ENCODE peak calls at places on chromosome 2, in nine cellular contexts. One of them, this sample, is unnamed.

GRCh38 chr2:121377676-121378075 is 92.7 kb upstream of the TFCP2L1 start:
- DNase-seq in lower lobe of right lung: no peak
- DNase-seq in breast epithelium: no peak
- DNase-seq in AG04450: no peak
- DNase-seq in gastrocnemius medialis: no peak
- DNase-seq in ovary: no peak
- DNase-seq in IMR-90: no peak
- DNase-seq in A549: no peak
- DNase-seq in cardiac muscle cell: no peak
- DNase-seq in this sample: no peak

GRCh38 chr2:46297546-46298271 is 502 bp downstream of the EPAS1 start:
- DNase-seq in gastrocnemius medialis: peak; percentile 68
- DNase-seq in cardiac muscle cell: peak; percentile 28
- DNase-seq in A549: peak; percentile 74
- DNase-seq in breast epithelium: peak; percentile 86
- DNase-seq in lower lobe of right lung: peak; percentile 91
- DNase-seq in AG04450: no peak
- DNase-seq in IMR-90: no peak
- DNase-seq in ovary: peak; percentile 60
- DNase-seq in this sample: no peak

GRCh38 chr2:168350380-168350779 is 103.0 kb upstream of the STK39 start:
- DNase-seq in ovary: no peak
- DNase-seq in lower lobe of right lung: no peak
- DNase-seq in A549: no peak
- DNase-seq in breast epithelium: no peak
- DNase-seq in IMR-90: no peak
- DNase-seq in cardiac muscle cell: no peak
- DNase-seq in gastrocnemius medialis: no peak
- DNase-seq in AG04450: no peak
- DNase-seq in this sample: no peak

GRCh38 chr2:51368250-51368649 is 336.3 kb upstream of the NRXN1 start:
- DNase-seq in IMR-90: no peak
- DNase-seq in A549: no peak
- DNase-seq in breast epithelium: no peak
- DNase-seq in gastrocnemius medialis: no peak
- DNase-seq in lower lobe of right lung: no peak
- DNase-seq in cardiac muscle cell: no peak
- DNase-seq in AG04450: no peak
- DNase-seq in ovary: no peak
- DNase-seq in this sample: no peak

GRCh38 chr2:102028470-102028869 is 36.7 kb downstream of the IL1R2 start:
- DNase-seq in breast epithelium: no peak
- DNase-seq in lower lobe of right lung: no peak
- DNase-seq in cardiac muscle cell: no peak
- DNase-seq in IMR-90: no peak
- DNase-seq in gastrocnemius medialis: no peak
- DNase-seq in AG04450: no peak
- DNase-seq in ovary: no peak
- DNase-seq in A549: no peak
- DNase-seq in this sample: no peak

GRCh38 chr2:231717281-231718180 is 9.2 kb downstream of the PTMA start:
- DNase-seq in AG04450: no peak
- DNase-seq in IMR-90: peak; percentile 76
- DNase-seq in ovary: no peak
- DNase-seq in A549: peak; percentile 75
- DNase-seq in breast epithelium: no peak
- DNase-seq in cardiac muscle cell: no peak
- DNase-seq in lower lobe of right lung: peak; percentile 80
- DNase-seq in gastrocnemius medialis: no peak
- DNase-seq in this sample: peak; percentile 82

GRCh38 chr2:48383055-48383454 is 146.9 kb upstream of the STON1 start:
- DNase-seq in A549: no peak
- DNase-seq in breast epithelium: no peak
- DNase-seq in AG04450: no peak
- DNase-seq in lower lobe of right lung: no peak
- DNase-seq in ovary: no peak
- DNase-seq in cardiac muscle cell: no peak
- DNase-seq in IMR-90: no peak
- DNase-seq in gastrocnemius medialis: no peak
- DNase-seq in this sample: no peak

GRCh38 chr2:134774786-134775641 is 56.2 kb upstream of the TMEM163 start:
- DNase-seq in breast epithelium: no peak
- DNase-seq in cardiac muscle cell: no peak
- DNase-seq in lower lobe of right lung: no peak
- DNase-seq in A549: no peak
- DNase-seq in IMR-90: no peak
- DNase-seq in AG04450: no peak
- DNase-seq in ovary: no peak
- DNase-seq in gastrocnemius medialis: no peak
- DNase-seq in this sample: no peak

GRCh38 chr2:204495381-204495780 is 49.9 kb upstream of the PARD3B start:
- DNase-seq in gastrocnemius medialis: no peak
- DNase-seq in IMR-90: no peak
- DNase-seq in cardiac muscle cell: no peak
- DNase-seq in A549: no peak
- DNase-seq in breast epithelium: no peak
- DNase-seq in AG04450: no peak
- DNase-seq in ovary: no peak
- DNase-seq in lower lobe of right lung: no peak
- DNase-seq in this sample: no peak

GRCh38 chr2:222982010-222982908 is 69.7 kb upstream of the KCNE4 start:
- DNase-seq in cardiac muscle cell: peak; percentile 55
- DNase-seq in AG04450: peak; percentile 47
- DNase-seq in IMR-90: peak; percentile 89
- DNase-seq in ovary: peak; percentile 17
- DNase-seq in A549: peak; percentile 84
- DNase-seq in breast epithelium: no peak
- DNase-seq in lower lobe of right lung: no peak
- DNase-seq in gastrocnemius medialis: peak; percentile 48
- DNase-seq in this sample: no peak

GRCh38 chr2:79619976-79620375 is 107.1 kb downstream of the CTNNA2 start:
- DNase-seq in A549: no peak
- DNase-seq in AG04450: no peak
- DNase-seq in gastrocnemius medialis: no peak
- DNase-seq in breast epithelium: no peak
- DNase-seq in lower lobe of right lung: no peak
- DNase-seq in ovary: no peak
- DNase-seq in cardiac muscle cell: no peak
- DNase-seq in IMR-90: no peak
- DNase-seq in this sample: no peak

GRCh38 chr2:177772529-177772928 is 300.0 kb downstream of the PDE11A start:
- DNase-seq in AG04450: no peak
- DNase-seq in cardiac muscle cell: peak; percentile 48
- DNase-seq in ovary: no peak
- DNase-seq in lower lobe of right lung: no peak
- DNase-seq in gastrocnemius medialis: no peak
- DNase-seq in breast epithelium: no peak
- DNase-seq in A549: peak; percentile 30
- DNase-seq in IMR-90: peak; percentile 30
- DNase-seq in this sample: peak; percentile 7

GRCh38 chr2:191013617-191013875 is 425 bp downstream of the STAT1 start:
- DNase-seq in gastrocnemius medialis: no peak
- DNase-seq in IMR-90: no peak
- DNase-seq in ovary: no peak
- DNase-seq in A549: no peak
- DNase-seq in lower lobe of right lung: no peak
- DNase-seq in breast epithelium: no peak
- DNase-seq in cardiac muscle cell: no peak
- DNase-seq in AG04450: no peak
- DNase-seq in this sample: no peak

GRCh38 chr2:26631815-26632214 is 9.4 kb downstream of the CIB4 start:
- DNase-seq in ovary: no peak
- DNase-seq in cardiac muscle cell: no peak
- DNase-seq in gastrocnemius medialis: no peak
- DNase-seq in lower lobe of right lung: peak; percentile 24
- DNase-seq in A549: no peak
- DNase-seq in breast epithelium: no peak
- DNase-seq in AG04450: no peak
- DNase-seq in IMR-90: no peak
- DNase-seq in this sample: no peak

GRCh38 chr2:212421571-212422334 is 116.8 kb downstream of the ERBB4 start:
- DNase-seq in gastrocnemius medialis: no peak
- DNase-seq in ovary: no peak
- DNase-seq in AG04450: no peak
- DNase-seq in A549: no peak
- DNase-seq in cardiac muscle cell: no peak
- DNase-seq in lower lobe of right lung: no peak
- DNase-seq in breast epithelium: no peak
- DNase-seq in IMR-90: peak; percentile 1
- DNase-seq in this sample: no peak

GRCh38 chr2:237923507-237924163 is 43.2 kb upstream of the UBE2F start:
- DNase-seq in lower lobe of right lung: peak; percentile 86
- DNase-seq in ovary: peak; percentile 80
- DNase-seq in IMR-90: peak; percentile 35
- DNase-seq in cardiac muscle cell: peak; percentile 81
- DNase-seq in AG04450: peak; percentile 23
- DNase-seq in breast epithelium: peak; percentile 27
- DNase-seq in A549: peak; percentile 66
- DNase-seq in gastrocnemius medialis: peak; percentile 71
- DNase-seq in this sample: no peak
- H3K4me3 ChIP-seq in lower lobe of right lung: peak overlapping the region; percentile 40
- H3K4me3 ChIP-seq in ovary: peak overlapping the region; percentile 14
- H3K4me3 ChIP-seq in IMR-90: no peak overlapping the region
- H3K4me3 ChIP-seq in cardiac muscle cell: no peak overlapping the region
- H3K4me3 ChIP-seq in AG04450: no peak overlapping the region
- H3K4me3 ChIP-seq in breast epithelium: peak overlapping the region; percentile 18
- H3K4me3 ChIP-seq in A549: peak overlapping the region; percentile 5
- H3K4me3 ChIP-seq in gastrocnemius medialis: peak overlapping the region; percentile 54
- H3K4me3 ChIP-seq in this sample: no peak overlapping the region

GRCh38 chr2:98172150-98172765 is 85.3 kb downstream of the VWA3B start:
- DNase-seq in cardiac muscle cell: no peak
- DNase-seq in A549: no peak
- DNase-seq in gastrocnemius medialis: peak; percentile 70
- DNase-seq in ovary: no peak
- DNase-seq in IMR-90: no peak
- DNase-seq in AG04450: no peak
- DNase-seq in lower lobe of right lung: no peak
- DNase-seq in breast epithelium: no peak
- DNase-seq in this sample: no peak

GRCh38 chr2:98170076-98170475 is 83.1 kb downstream of the VWA3B start:
- DNase-seq in lower lobe of right lung: no peak
- DNase-seq in breast epithelium: no peak
- DNase-seq in gastrocnemius medialis: no peak
- DNase-seq in IMR-90: no peak
- DNase-seq in ovary: no peak
- DNase-seq in AG04450: no peak
- DNase-seq in cardiac muscle cell: no peak
- DNase-seq in A549: no peak
- DNase-seq in this sample: no peak

GRCh38 chr2:98172951-98173350 is 86.0 kb downstream of the VWA3B start:
- DNase-seq in A549: no peak
- DNase-seq in cardiac muscle cell: no peak
- DNase-seq in breast epithelium: no peak
- DNase-seq in IMR-90: no peak
- DNase-seq in gastrocnemius medialis: no peak
- DNase-seq in AG04450: no peak
- DNase-seq in lower lobe of right lung: no peak
- DNase-seq in ovary: no peak
- DNase-seq in this sample: no peak

GRCh38 chr2:98180456-98180855 is 93.5 kb downstream of the VWA3B start:
- DNase-seq in A549: no peak
- DNase-seq in AG04450: no peak
- DNase-seq in breast epithelium: no peak
- DNase-seq in cardiac muscle cell: no peak
- DNase-seq in lower lobe of right lung: no peak
- DNase-seq in ovary: no peak
- DNase-seq in gastrocnemius medialis: no peak
- DNase-seq in IMR-90: no peak
- DNase-seq in this sample: no peak

GRCh38 chr2:98175811-98176210 is 88.8 kb downstream of the VWA3B start:
- DNase-seq in ovary: no peak
- DNase-seq in IMR-90: no peak
- DNase-seq in gastrocnemius medialis: peak; percentile 29
- DNase-seq in cardiac muscle cell: peak; percentile 21
- DNase-seq in breast epithelium: no peak
- DNase-seq in AG04450: no peak
- DNase-seq in A549: no peak
- DNase-seq in lower lobe of right lung: no peak
- DNase-seq in this sample: no peak
- TF ChIP-seq CTCF in ovary: no peak
- TF ChIP-seq CTCF in IMR-90: no peak
- TF ChIP-seq CTCF in gastrocnemius medialis: no peak
- TF ChIP-seq CTCF in cardiac muscle cell: no peak
- TF ChIP-seq CTCF in breast epithelium: no peak
- TF ChIP-seq CTCF in AG04450: no peak
- TF ChIP-seq CTCF in A549: no peak
- TF ChIP-seq CTCF in lower lobe of right lung: no peak
- TF ChIP-seq CTCF in this sample: peak; percentile 32

GRCh38 chr2:85755122-85756027 is 1.6 kb downstream of the ATOH8 start:
- DNase-seq in lower lobe of right lung: no peak
- DNase-seq in gastrocnemius medialis: no peak
- DNase-seq in cardiac muscle cell: no peak
- DNase-seq in IMR-90: peak; percentile 39
- DNase-seq in AG04450: no peak
- DNase-seq in ovary: no peak
- DNase-seq in A549: no peak
- DNase-seq in breast epithelium: no peak
- DNase-seq in this sample: no peak
- H3K4me3 ChIP-seq in lower lobe of right lung: peak overlapping the region; percentile 89
- H3K4me3 ChIP-seq in gastrocnemius medialis: peak overlapping the region; percentile 81
- H3K4me3 ChIP-seq in cardiac muscle cell: peak overlapping the region; percentile 47
- H3K4me3 ChIP-seq in IMR-90: peak overlapping the region; percentile 97
- H3K4me3 ChIP-seq in AG04450: peak overlapping the region; percentile 71
- H3K4me3 ChIP-seq in ovary: peak overlapping the region; percentile 86
- H3K4me3 ChIP-seq in A549: peak overlapping the region; percentile 75
- H3K4me3 ChIP-seq in breast epithelium: peak overlapping the region; percentile 71
- H3K4me3 ChIP-seq in this sample: no peak overlapping the region

GRCh38 chr2:23002234-23002633 is 382.7 kb upstream of the KLHL29 start:
- DNase-seq in breast epithelium: no peak
- DNase-seq in lower lobe of right lung: no peak
- DNase-seq in ovary: no peak
- DNase-seq in IMR-90: no peak
- DNase-seq in A549: peak; percentile 10
- DNase-seq in gastrocnemius medialis: no peak
- DNase-seq in cardiac muscle cell: no peak
- DNase-seq in AG04450: no peak
- DNase-seq in this sample: no peak

GRCh38 chr2:22998368-22998767 is 386.6 kb upstream of the KLHL29 start:
- DNase-seq in ovary: no peak
- DNase-seq in IMR-90: no peak
- DNase-seq in AG04450: no peak
- DNase-seq in A549: no peak
- DNase-seq in breast epithelium: no peak
- DNase-seq in gastrocnemius medialis: no peak
- DNase-seq in lower lobe of right lung: no peak
- DNase-seq in cardiac muscle cell: no peak
- DNase-seq in this sample: no peak

GRCh38 chr2:23005469-23005868 is 379.5 kb upstream of the KLHL29 start:
- DNase-seq in AG04450: no peak
- DNase-seq in IMR-90: no peak
- DNase-seq in breast epithelium: no peak
- DNase-seq in lower lobe of right lung: no peak
- DNase-seq in A549: no peak
- DNase-seq in ovary: no peak
- DNase-seq in cardiac muscle cell: no peak
- DNase-seq in gastrocnemius medialis: no peak
- DNase-seq in this sample: no peak

GRCh38 chr2:22995576-22995975 is 389.4 kb upstream of the KLHL29 start:
- DNase-seq in lower lobe of right lung: no peak
- DNase-seq in breast epithelium: no peak
- DNase-seq in IMR-90: no peak
- DNase-seq in cardiac muscle cell: no peak
- DNase-seq in ovary: no peak
- DNase-seq in gastrocnemius medialis: no peak
- DNase-seq in AG04450: no peak
- DNase-seq in A549: no peak
- DNase-seq in this sample: no peak

GRCh38 chr2:22999951-23000350 is 385.0 kb upstream of the KLHL29 start:
- DNase-seq in cardiac muscle cell: no peak
- DNase-seq in ovary: no peak
- DNase-seq in gastrocnemius medialis: no peak
- DNase-seq in A549: no peak
- DNase-seq in AG04450: no peak
- DNase-seq in IMR-90: peak; percentile 1
- DNase-seq in breast epithelium: no peak
- DNase-seq in lower lobe of right lung: no peak
- DNase-seq in this sample: no peak
- TF ChIP-seq CTCF in cardiac muscle cell: no peak
- TF ChIP-seq CTCF in ovary: no peak
- TF ChIP-seq CTCF in gastrocnemius medialis: no peak
- TF ChIP-seq CTCF in A549: no peak
- TF ChIP-seq CTCF in AG04450: no peak
- TF ChIP-seq CTCF in IMR-90: no peak
- TF ChIP-seq CTCF in breast epithelium: no peak
- TF ChIP-seq CTCF in lower lobe of right lung: no peak
- TF ChIP-seq CTCF in this sample: no peak

This sample was measured in GM12864.